ENCODE peak calls at places on chromosomes 2 and 18, in nine cellular contexts. U, F, I, R, K, A, M, L and S are unnamed samples.

GRCh38 chr2:64262068-64262467 is 117.8 kb upstream of the PELI1 start:
- DNase-seq in M (peak; percentile 67), U (no peak), R (no peak), F (peak; percentile 36), L (no peak), A (peak; percentile 46), I (no peak), K (no peak), S (no peak)

GRCh38 chr2:101717041-101717817 is 19.7 kb downstream of the MAP4K4 start:
- DNase-seq in R (no peak), L (no peak), A (no peak), M (no peak), U (no peak), F (peak; percentile 42), K (no peak), I (no peak), S (no peak)

GRCh38 chr2:129730979-129731378 is 248.5 kb upstream of the RAB6C start:
- DNase-seq in M (no peak), R (no peak), U (no peak), A (no peak), L (no peak), K (no peak), I (no peak), F (no peak), S (no peak)

GRCh38 chr2:217818293-217818850 is 184.4 kb downstream of the TNS1 start:
- DNase-seq in I (no peak), K (peak; percentile 52), A (no peak), R (no peak), U (no peak), M (no peak), L (no peak), F (no peak), S (peak; percentile 26)

GRCh38 chr2:232142049-232142448 is 180.5 kb downstream of the DIS3L2 start:
- DNase-seq in I (peak; percentile 73), K (no peak), F (no peak), L (no peak), R (no peak), A (peak; percentile 23), U (no peak), M (no peak), S (peak; percentile 49)

GRCh38 chr2:8080063-8080462 is 601.8 kb upstream of the ID2 start:
- DNase-seq in F (no peak), U (no peak), R (no peak), M (no peak), A (no peak), I (no peak), L (no peak), K (no peak), S (no peak)

GRCh38 chr2:127609818-127610217 is 36.1 kb upstream of the GPR17 start:
- DNase-seq in K (no peak), L (no peak), U (no peak), R (no peak), M (no peak), I (no peak), A (no peak), F (no peak), S (no peak)

GRCh38 chr2:97995734-97996624 is at the start of gene TMEM131:
- DNase-seq in A (peak; percentile 91), K (peak; percentile 98), I (peak; percentile 95), M (peak; percentile 97), L (peak; percentile 58), F (peak; percentile 96), U (peak; percentile 95), R (peak; percentile 92), S (peak; percentile 98)

GRCh38 chr2:232829988-232830387 is 40.1 kb upstream of the SNORC start:
- DNase-seq in F (no peak), K (no peak), L (no peak), I (no peak), M (no peak), U (no peak), R (no peak), A (no peak), S (no peak)

GRCh38 chr18:24972577-24972976 is 379.4 kb downstream of the ZNF521 start:
- DNase-seq in U (no peak), I (no peak), M (no peak), R (no peak), A (no peak), K (no peak), F (no peak), L (no peak), S (no peak)

GRCh38 chr2:198440833-198441232 is 636.4 kb downstream of the PLCL1 start:
- DNase-seq in L (no peak), K (no peak), F (no peak), R (no peak), I (no peak), M (no peak), U (no peak), A (no peak), S (no peak)

GRCh38 chr2:108898315-108899082 is 90.5 kb downstream of the EDAR start:
- DNase-seq in I (no peak), U (no peak), R (no peak), L (no peak), F (no peak), K (no peak), M (no peak), A (no peak), S (no peak)

GRCh38 chr18:57881818-57882413 is 78.8 kb upstream of the ATP8B1 start:
- DNase-seq in K (peak; percentile 59), R (peak; percentile 15), A (peak; percentile 58), M (peak; percentile 69), L (no peak), F (peak; percentile 74), U (peak; percentile 72), I (peak; percentile 29), S (peak; percentile 65)

GRCh38 chr2:68190991-68191731 is 33.5 kb downstream of the PNO1 start:
- DNase-seq in I (no peak), M (no peak), K (no peak), U (no peak), R (no peak), L (no peak), F (no peak), A (no peak), S (no peak)

GRCh38 chr2:68182902-68183301 is 25.2 kb downstream of the PNO1 start:
- DNase-seq in I (no peak), R (no peak), L (no peak), K (no peak), A (no peak), F (no peak), U (no peak), M (no peak), S (no peak)

GRCh38 chr2:68187329-68187728 is 29.6 kb downstream of the PNO1 start:
- DNase-seq in K (no peak), U (no peak), M (no peak), I (no peak), A (no peak), R (no peak), F (no peak), L (no peak), S (no peak)

GRCh38 chr2:68188831-68189230 is 31.1 kb downstream of the PNO1 start:
- DNase-seq in A (no peak), L (no peak), F (no peak), K (no peak), M (no peak), I (no peak), U (no peak), R (no peak), S (no peak)

DNA sequence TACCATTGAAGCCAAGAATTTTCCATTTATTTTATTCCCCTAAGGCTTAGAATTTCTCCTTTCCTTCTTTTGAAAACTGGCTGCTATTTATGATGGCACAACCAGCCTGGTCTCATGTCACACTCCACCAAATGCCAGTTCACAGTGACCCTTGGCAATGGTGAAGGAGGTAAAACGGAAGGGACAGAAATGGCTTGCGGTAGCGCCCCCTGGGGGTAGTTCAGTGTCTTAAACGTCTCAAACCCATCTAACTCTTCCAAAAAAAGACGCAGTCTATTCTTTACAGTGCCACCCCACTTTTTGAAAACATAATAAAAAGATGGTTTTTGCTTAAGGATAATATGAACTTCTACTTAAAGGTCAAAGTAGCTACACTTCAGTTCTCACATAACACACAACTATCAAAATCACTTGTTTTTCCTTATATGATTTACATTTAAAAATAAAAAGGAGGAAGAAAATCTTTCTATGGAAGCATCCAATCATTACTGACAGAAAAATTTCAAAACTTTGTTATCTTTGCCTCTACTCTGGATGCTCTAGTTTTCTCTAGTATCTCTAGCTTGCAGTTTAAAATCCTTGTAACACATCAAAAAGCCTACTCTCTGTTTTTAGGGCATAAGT is 28.0 kb downstream of the PNO1 start:
- DNase-seq in M (no peak), F (peak; percentile 46), I (peak; percentile 59), L (no peak), R (no peak), U (no peak), K (peak; percentile 69), A (no peak), S (no peak)
- H3K27ac ChIP-seq in M (no peak overlapping the region), F (no peak overlapping the region), I (no peak overlapping the region), L (no peak overlapping the region), R (no peak overlapping the region), U (no peak overlapping the region), K (no peak overlapping the region), A (no peak overlapping the region), S (no peak overlapping the region)

GRCh38 chr2:169237939-169238338 is 124.4 kb downstream of the LRP2 start:
- DNase-seq in A (no peak), K (no peak), F (no peak), U (no peak), I (no peak), M (no peak), R (no peak), L (no peak), S (no peak)

GRCh38 chr2:169232551-169233154 is 129.7 kb downstream of the LRP2 start:
- DNase-seq in A (no peak), K (no peak), I (no peak), R (no peak), L (no peak), M (no peak), F (no peak), U (no peak), S (no peak)

GRCh38 chr2:169237286-169237685 is 125.0 kb downstream of the LRP2 start:
- DNase-seq in I (no peak), U (no peak), K (no peak), A (no peak), M (no peak), R (no peak), L (no peak), F (no peak), S (no peak)
- H3K4me3 ChIP-seq in I (no peak overlapping the region), U (no peak overlapping the region), K (no peak overlapping the region), A (no peak overlapping the region), M (no peak overlapping the region), R (no peak overlapping the region), L (no peak overlapping the region), F (no peak overlapping the region), S (no peak overlapping the region)

GRCh38 chr2:238883315-238884004 is 35.6 kb downstream of the TWIST2 start:
- DNase-seq in A (no peak), M (no peak), R (no peak), L (no peak), I (no peak), K (no peak), U (no peak), F (no peak), S (no peak)
- H3K27ac ChIP-seq in A (peak overlapping the region; percentile 81), M (no peak overlapping the region), R (no peak overlapping the region), L (no peak overlapping the region), I (no peak overlapping the region), K (no peak overlapping the region), U (no peak overlapping the region), F (peak overlapping the region; percentile 0), S (no peak overlapping the region)

DNA sequence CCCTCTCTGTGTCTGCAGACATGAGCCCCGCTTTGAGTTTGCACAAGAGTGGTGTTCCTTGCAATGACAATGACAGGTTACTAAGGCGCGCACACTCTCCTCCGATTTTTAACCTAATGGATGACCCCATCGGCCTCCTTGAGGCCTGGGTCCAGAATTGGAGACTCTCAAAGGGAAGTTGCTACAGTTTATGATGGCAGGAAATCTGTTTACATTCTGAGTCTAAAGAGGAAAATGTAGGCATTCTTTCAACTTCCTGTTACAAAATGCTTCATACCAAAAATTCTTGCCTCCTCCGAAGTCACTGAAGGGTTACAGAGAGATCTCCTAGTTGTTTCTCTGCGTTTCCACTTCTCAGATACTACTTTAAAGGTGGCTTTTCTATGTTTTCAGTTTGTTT is 225.3 kb upstream of the AGAP1 start:
- DNase-seq in F (no peak), A (no peak), L (no peak), U (no peak), K (no peak), M (no peak), I (no peak), R (no peak), S (no peak)
- H3K4me3 ChIP-seq in F (no peak overlapping the region), A (no peak overlapping the region), L (no peak overlapping the region), U (no peak overlapping the region), K (no peak overlapping the region), M (no peak overlapping the region), I (no peak overlapping the region), R (no peak overlapping the region), S (no peak overlapping the region)